ENCODE peak calls at places on chromosomes 1 and 21, in ten cellular contexts. N, A, F, C, U, I, L, V, W and B are unnamed samples.

GRCh38 chr1:2233997-2234761 is 6.1 kb downstream of the SKI start:
- DNase-seq in L (peak; percentile 89), N (peak; percentile 90), U (peak; percentile 91), V (no peak), W (peak; percentile 67), C (peak; percentile 90), A (peak; percentile 74), I (no peak), F (no peak), B (peak; percentile 43)

GRCh38 chr21:42258150-42258884 is 39.4 kb downstream of the ABCG1 start:
- DNase-seq in I (peak; percentile 58), N (peak; percentile 48), W (peak; percentile 84), F (peak; percentile 69), U (peak; percentile 85), C (peak; percentile 82), L (peak; percentile 70), A (peak; percentile 45), V (peak; percentile 48), B (no peak)

GRCh38 chr1:157116735-157117103 is 17.1 kb upstream of the ETV3L start:
- DNase-seq in A (no peak), I (no peak), V (no peak), W (no peak), N (no peak), C (no peak), L (no peak), U (no peak), F (no peak), B (no peak)

GRCh38 chr1:42170779-42171621 is 6.5 kb upstream of the GUCA2A start:
- DNase-seq in I (no peak), C (no peak), A (no peak), N (no peak), F (peak; percentile 25), W (no peak), L (no peak), V (no peak), U (no peak), B (no peak)

GRCh38 chr1:204580862-204581261 is 64.7 kb downstream of the MDM4 start:
- DNase-seq in N (no peak), L (no peak), F (no peak), C (no peak), I (no peak), A (no peak), W (no peak), U (no peak), V (no peak), B (no peak)

GRCh38 chr1:165539306-165539705 is 4.5 kb upstream of the LRRC52 start:
- DNase-seq in I (no peak), F (peak; percentile 44), L (no peak), N (no peak), C (no peak), U (no peak), W (no peak), A (no peak), V (no peak), B (no peak)

GRCh38 chr21:46171585-46171984 is 12.7 kb downstream of the SPATC1L start:
- DNase-seq in W (no peak), U (no peak), F (no peak), C (no peak), N (no peak), L (no peak), I (no peak), A (no peak), V (no peak), B (no peak)

GRCh38 chr1:161427733-161428516 is 60.2 kb upstream of the CFAP126 start:
- DNase-seq in U (peak; percentile 29), A (no peak), N (no peak), I (no peak), C (peak; percentile 25), W (peak; percentile 59), L (no peak), F (no peak), V (no peak), B (no peak)

GRCh38 chr1:84708031-84708430 is 17.8 kb upstream of the SSX2IP start:
- DNase-seq in L (no peak), V (no peak), I (no peak), N (no peak), W (no peak), C (no peak), U (no peak), F (no peak), A (no peak), B (no peak)

GRCh38 chr1:21100496-21100895 is 76.2 kb downstream of the EIF4G3 start:
- DNase-seq in V (no peak), U (no peak), N (peak; percentile 18), A (no peak), I (no peak), F (no peak), C (peak; percentile 17), W (no peak), L (no peak), B (no peak)

GRCh38 chr1:60078182-60078581 is 4.6 kb upstream of the C1orf87 start:
- DNase-seq in A (no peak), N (no peak), L (no peak), V (no peak), W (no peak), I (no peak), U (peak; percentile 32), C (peak; percentile 17), F (no peak), B (no peak)

GRCh38 chr1:36624466-36624865 is 141.8 kb upstream of the CSF3R start:
- DNase-seq in F (no peak), N (no peak), V (no peak), U (no peak), L (no peak), W (no peak), C (no peak), A (no peak), I (no peak), B (no peak)

GRCh38 chr1:95916616-95917015 is 682.6 kb downstream of the RWDD3 start:
- DNase-seq in A (no peak), U (no peak), W (no peak), C (no peak), L (no peak), F (no peak), N (no peak), I (peak; percentile 16), V (peak; percentile 8), B (no peak)

GRCh38 chr1:15370781-15371467 is 38.8 kb upstream of the EFHD2 start:
- DNase-seq in U (no peak), C (no peak), V (peak; percentile 42), L (no peak), I (no peak), F (no peak), W (no peak), A (no peak), N (no peak), B (no peak)

GRCh38 chr1:219304227-219305226 is 130.8 kb downstream of the LYPLAL1 start:
- DNase-seq in I (peak; percentile 88), C (peak; percentile 29), V (peak; percentile 7), A (no peak), U (peak; percentile 14), F (no peak), W (no peak), N (no peak), L (no peak), B (no peak)

GRCh38 chr1:24928631-24929090 is 1.4 kb downstream of the RUNX3 start:
- DNase-seq in A (no peak), N (no peak), L (no peak), V (no peak), I (no peak), U (no peak), F (no peak), W (no peak), C (peak; percentile 40), B (no peak)

GRCh38 chr1:193326296-193326695 is 139.9 kb upstream of the B3GALT2 start:
- DNase-seq in N (no peak), U (no peak), C (no peak), A (no peak), V (no peak), W (no peak), L (no peak), F (no peak), I (no peak), B (no peak)

GRCh38 chr1:93979718-93980319 is 70.6 kb upstream of the GCLM start:
- DNase-seq in U (peak; percentile 46), V (peak; percentile 67), A (no peak), L (no peak), N (peak; percentile 74), C (peak; percentile 68), F (peak; percentile 72), I (no peak), W (no peak), B (peak; percentile 69)